ENCODE peak calls at places on chromosomes 6 and 20, in nine cellular contexts. I, T, S, U, V, H, D, F and K are unnamed samples. For H3K4me1, the result is how much of the 10 kb centered on the place peaks cover.

GRCh38 chr6:129890701-129891100 is 29.6 kb upstream of the TMEM244 start:
- DNase-seq in I (no peak), T (no peak), S (no peak), U (no peak), V (no peak), H (no peak), D (no peak), F (no peak), K (no peak)

GRCh38 chr6:43845646-43846045 is 75.6 kb downstream of the VEGFA start:
- DNase-seq in I (no peak), T (no peak), S (no peak), U (no peak), V (no peak), H (no peak), D (no peak), F (no peak), K (no peak)

GRCh38 chr6:89122625-89123024 is 4.8 kb upstream of the SRSF12 start:
- DNase-seq in I (no peak), T (peak), S (no peak), U (no peak), V (no peak), H (no peak), D (peak), F (peak), K (no peak)

GRCh38 chr6:43665376-43665775 is 20.5 kb downstream of the RSPH9 start:
- DNase-seq in I (no peak), T (no peak), S (no peak), U (no peak), V (no peak), H (no peak), D (no peak), F (no peak), K (no peak)

GRCh38 chr6:133359256-133359655 is 118.1 kb downstream of the EYA4 start:
- DNase-seq in I (no peak), T (no peak), S (no peak), U (no peak), V (no peak), H (no peak), D (no peak), F (no peak), K (no peak)

GRCh38 chr6:52990342-52990741 is 4.7 kb downstream of the GSTA4 start:
- DNase-seq in I (no peak), T (no peak), S (no peak), U (no peak), V (no peak), H (no peak), D (no peak), F (no peak), K (no peak)

GRCh38 chr6:90025418-90026089 is 131.3 kb downstream of the GJA10 start:
- DNase-seq in I (no peak), T (no peak), S (no peak), U (no peak), V (peak), H (no peak), D (no peak), F (peak), K (no peak)

GRCh38 chr6:72620866-72621242 is 1.0 kb upstream of the KCNQ5 start:
- DNase-seq in I (no peak), T (no peak), S (no peak), U (no peak), V (no peak), H (no peak), D (peak), F (no peak), K (no peak)

GRCh38 chr6:43277643-43278523 is 20.2 kb upstream of the SLC22A7 start:
- DNase-seq in I (no peak), T (no peak), S (no peak), U (no peak), V (no peak), H (no peak), D (peak), F (peak), K (no peak)

GRCh38 chr6:35091353-35092083 is 49.6 kb downstream of the TCP11 start:
- DNase-seq in I (no peak), T (no peak), S (no peak), U (peak), V (no peak), H (no peak), D (no peak), F (no peak), K (no peak)

GRCh38 chr6:151112130-151112529 is 127.6 kb upstream of the AKAP12 start:
- DNase-seq in I (no peak), T (no peak), S (no peak), U (no peak), V (no peak), H (no peak), D (no peak), F (no peak), K (no peak)

GRCh38 chr6:95967594-95967993 is 48.2 kb upstream of the FUT9 start:
- DNase-seq in I (no peak), T (no peak), S (no peak), U (no peak), V (no peak), H (no peak), D (no peak), F (no peak), K (no peak)

GRCh38 chr6:139623382-139623781 is 248.9 kb upstream of the CITED2 start:
- DNase-seq in I (no peak), T (no peak), S (no peak), U (no peak), V (no peak), H (no peak), D (no peak), F (no peak), K (no peak)

GRCh38 chr6:89989742-89990141 is 95.5 kb downstream of the GJA10 start:
- DNase-seq in I (no peak), T (no peak), S (no peak), U (no peak), V (no peak), H (no peak), D (no peak), F (no peak), K (no peak)

GRCh38 chr6:150134280-150134920 is 8.4 kb upstream of the PPP1R14C start:
- DNase-seq in I (no peak), T (no peak), S (no peak), U (no peak), V (no peak), H (no peak), D (no peak), F (no peak), K (no peak)

GRCh38 chr6:23692184-23692583 is 433.8 kb upstream of the NRSN1 start:
- DNase-seq in I (no peak), T (no peak), S (no peak), U (no peak), V (no peak), H (no peak), D (no peak), F (no peak), K (no peak)

GRCh38 chr20:63363981-63364536 is 2.9 kb upstream of the CHRNA4 start:
- DNase-seq in I (no peak), T (no peak), S (no peak), U (no peak), V (no peak), H (no peak), D (peak), F (no peak), K (no peak)

GRCh38 chr6:107648983-107649382 is 159.1 kb downstream of the SOBP start:
- DNase-seq in I (no peak), T (no peak), S (no peak), U (no peak), V (no peak), H (no peak), D (no peak), F (no peak), K (no peak)

GRCh38 chr20:63736893-63737689 is 627 bp downstream of the LIME1 start:
- DNase-seq in I (no peak), T (no peak), S (no peak), U (peak), V (no peak), H (no peak), D (no peak), F (no peak), K (no peak)

GRCh38 chr6:158040051-158040803 is 58.6 kb downstream of the SYNJ2 start:
- DNase-seq in I (no peak), T (peak), S (peak), U (peak), V (peak), H (no peak), D (no peak), F (peak), K (no peak)

GRCh38 chr6:69841862-69842261 is 24.5 kb upstream of the COL19A1 start:
- DNase-seq in I (no peak), T (no peak), S (no peak), U (no peak), V (no peak), H (no peak), D (no peak), F (no peak), K (no peak)

GRCh38 chr6:44494011-44494501 is 106.5 kb downstream of the CDC5L start:
- DNase-seq in I (no peak), T (peak), S (no peak), U (no peak), V (no peak), H (no peak), D (no peak), F (peak), K (no peak)

DNA sequence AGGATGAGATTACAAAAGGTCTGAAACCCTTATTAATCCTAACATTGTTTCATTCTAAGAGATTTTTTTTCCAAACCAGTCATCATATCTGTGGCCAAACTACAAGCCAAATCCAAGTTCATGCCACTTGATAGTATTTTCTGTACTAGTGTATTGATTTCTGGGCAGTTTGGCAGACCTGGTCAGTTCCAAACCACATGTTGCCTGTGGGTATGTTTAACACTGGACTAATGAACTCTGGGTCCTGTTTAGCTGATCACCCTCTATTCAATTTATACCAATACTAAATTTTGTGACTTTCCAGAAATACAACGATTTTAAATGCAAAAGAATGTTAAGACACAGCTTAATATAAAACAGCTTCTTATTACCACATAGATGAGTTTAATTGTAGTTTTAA is 24.0 kb downstream of the TBX18 start:
- DNase-seq in I (no peak), T (no peak), S (no peak), U (no peak), V (no peak), H (no peak), D (no peak), F (no peak), K (no peak)
- H3K4me1 ChIP-seq in I (under half), T (under half), S (under half), U (under half), V (under half), H (under half), D (under half), F (under half), K (half or more)

DNA sequence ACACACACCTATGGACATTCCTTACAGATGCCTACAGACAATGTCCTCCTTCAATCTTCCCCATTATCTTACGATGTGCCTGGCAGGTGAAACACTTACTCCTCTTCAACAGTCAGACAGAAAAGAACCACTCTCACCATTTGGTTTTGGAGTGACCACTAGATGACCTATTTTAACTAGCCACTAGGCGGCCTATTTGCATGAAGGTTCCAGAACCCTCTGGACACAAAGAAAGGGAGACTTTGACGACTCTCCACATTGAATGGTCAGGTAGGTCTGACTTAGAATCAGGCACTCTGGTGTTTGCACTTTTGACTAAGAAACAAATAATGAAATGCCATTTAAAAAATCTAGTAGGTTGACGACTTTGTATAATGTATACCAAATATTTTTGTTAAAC is 42.0 kb downstream of the PNLDC1 start:
- DNase-seq in I (no peak), T (no peak), S (no peak), U (no peak), V (no peak), H (no peak), D (peak), F (peak), K (no peak)
- H3K27ac ChIP-seq in I (no peak), T (no peak), S (no peak), U (no peak), V (no peak), H (no peak), D (no peak), F (no peak), K (no peak)

GRCh38 chr6:166434336-166434735 is 51.6 kb upstream of the MPC1 start:
- DNase-seq in I (no peak), T (no peak), S (no peak), U (no peak), V (no peak), H (no peak), D (no peak), F (no peak), K (no peak)

GRCh38 chr6:166436195-166437139 is 53.7 kb upstream of the MPC1 start:
- DNase-seq in I (no peak), T (no peak), S (no peak), U (no peak), V (no peak), H (no peak), D (no peak), F (no peak), K (no peak)

GRCh38 chr6:166437661-166438060 is 54.9 kb upstream of the MPC1 start:
- DNase-seq in I (no peak), T (no peak), S (no peak), U (no peak), V (no peak), H (no peak), D (no peak), F (no peak), K (no peak)

GRCh38 chr6:166433096-166433495 is 50.4 kb upstream of the MPC1 start:
- DNase-seq in I (no peak), T (no peak), S (no peak), U (no peak), V (no peak), H (no peak), D (no peak), F (no peak), K (no peak)

GRCh38 chr6:166435574-166435973 is 52.8 kb upstream of the MPC1 start:
- DNase-seq in I (peak), T (no peak), S (peak), U (no peak), V (no peak), H (peak), D (no peak), F (no peak), K (no peak)
- TF ChIP-seq CTCF in I (peak), T (no peak), S (no peak), U (no peak), V (no peak), H (peak), D (no peak), F (no peak), K (no peak)

DNA sequence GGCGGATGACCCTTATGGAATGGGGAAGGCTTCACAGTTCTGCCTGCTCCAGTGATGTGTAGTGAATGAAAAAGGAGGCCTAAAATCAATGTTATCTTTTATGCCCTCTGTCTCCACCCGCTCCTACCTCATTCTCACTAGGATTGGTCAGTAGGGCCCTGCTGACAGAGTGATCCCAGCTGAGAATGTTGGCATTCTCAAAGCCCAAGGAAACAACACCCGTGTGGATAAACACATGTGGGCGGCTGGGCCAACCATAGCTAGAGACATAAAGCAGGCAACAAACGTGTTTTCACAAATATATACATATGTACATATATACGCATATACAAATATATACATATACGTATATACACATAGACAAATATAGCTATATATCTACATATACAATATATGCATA is 4.5 kb downstream of the RIPK1 start:
- DNase-seq in I (no peak), T (no peak), S (no peak), U (no peak), V (no peak), H (no peak), D (no peak), F (no peak), K (no peak)
- H3K4me1 ChIP-seq in I (under half), T (under half), S (under half), U (under half), V (under half), H (half or more), D (under half), F (under half), K (under half)

GRCh38 chr20:42483694-42484303 is 705.9 kb downstream of the PTPRT start:
- DNase-seq in I (no peak), T (no peak), S (no peak), U (no peak), V (no peak), H (peak), D (peak), F (peak), K (no peak)
- H3K27ac ChIP-seq in I (no peak), T (no peak), S (no peak), U (no peak), V (no peak), H (no peak), D (no peak), F (no peak), K (no peak)

GRCh38 chr20:21509597-21510331 is 4.1 kb downstream of the NKX2-2 start:
- DNase-seq in I (no peak), T (no peak), S (no peak), U (no peak), V (no peak), H (no peak), D (peak), F (peak), K (no peak)
- TF ChIP-seq CTCF in I (no peak), T (no peak), S (no peak), U (no peak), V (no peak), H (no peak), D (peak), F (no peak), K (no peak)